ENCODE peak calls at places on chromosomes 5 and 9, in four cellular contexts. E, C, X and F are unnamed samples.

GRCh38 chr5:179258922-179259730 is 86.1 kb downstream of the ADAMTS2 start:
- DNase-seq in E (no peak), C (no peak), X (no peak), F (no peak)

GRCh38 chr5:10111575-10111974 is 138.1 kb downstream of the ATPSCKMT start:
- DNase-seq in C (peak), X (no peak), E (peak), F (peak)

GRCh38 chr5:168096525-168096924 is 194.9 kb upstream of the WWC1 start:
- DNase-seq in E (no peak), X (no peak), C (no peak), F (no peak)

GRCh38 chr5:31774779-31775178 is 135.8 kb downstream of the PDZD2 start:
- DNase-seq in C (no peak), X (no peak), E (no peak), F (no peak)

GRCh38 chr5:178199581-178200434 is 4.5 kb upstream of the HNRNPAB start:
- DNase-seq in C (no peak), E (no peak), X (no peak), F (no peak)

GRCh38 chr9:19471737-19472648 is 63.2 kb downstream of the ACER2 start:
- DNase-seq in E (peak), X (no peak), C (peak), F (peak)

GRCh38 chr5:172172912-172173591 is 15.0 kb downstream of the STK10 start:
- DNase-seq in C (no peak), X (no peak), E (no peak), F (no peak)

GRCh38 chr5:43636076-43636475 is 33.1 kb downstream of the NNT start:
- DNase-seq in E (no peak), X (no peak), C (no peak), F (no peak)

GRCh38 chr5:116062352-116062751 is 22.5 kb upstream of the COMMD10 start:
- DNase-seq in C (peak), E (no peak), X (no peak), F (no peak)

GRCh38 chr9:14992025-14992424 is 81.8 kb upstream of the FREM1 start:
- DNase-seq in X (no peak), E (no peak), C (no peak), F (no peak)

GRCh38 chr9:135937521-135938489 is 23.4 kb downstream of the UBAC1 start:
- DNase-seq in X (no peak), C (no peak), E (no peak), F (no peak)

GRCh38 chr5:174625591-174626365 is 98.6 kb upstream of the MSX2 start:
- DNase-seq in E (no peak), X (no peak), C (no peak), F (no peak)

GRCh38 chr9:87324613-87325194 is 173.0 kb upstream of the DAPK1 start:
- DNase-seq in C (peak), X (peak), E (peak), F (peak)

GRCh38 chr5:176793343-176793699 is 17.0 kb upstream of the UNC5A start:
- DNase-seq in X (no peak), C (no peak), E (no peak), F (no peak)

GRCh38 chr9:33431420-33431819 is 16.0 kb downstream of the AQP3 start:
- DNase-seq in E (no peak), X (no peak), C (no peak), F (no peak)

GRCh38 chr5:99060306-99061261 is 131.8 kb upstream of the CHD1 start:
- DNase-seq in E (peak), X (peak), C (peak), F (peak)

GRCh38 chr9:99607852-99608448 is 213.7 kb upstream of the NR4A3 start:
- DNase-seq in E (no peak), C (no peak), X (no peak), F (peak)

GRCh38 chr5:149471406-149472183 is 79.6 kb downstream of the CSNK1A1 start:
- DNase-seq in E (peak), C (no peak), X (no peak), F (no peak)

GRCh38 chr9:83327323-83327722 is 210.9 kb downstream of the FRMD3 start:
- DNase-seq in C (peak), E (no peak), X (no peak), F (no peak)

GRCh38 chr5:122076023-122076422 is 2.0 kb downstream of the LOX start:
- DNase-seq in C (peak), X (no peak), E (no peak), F (no peak)

GRCh38 chr5:122073864-122074263 is 4.2 kb downstream of the LOX start:
- DNase-seq in E (no peak), X (no peak), C (no peak), F (no peak)

GRCh38 chr5:122078116-122078865 is at the start of gene LOX:
- DNase-seq in C (peak), E (no peak), X (no peak), F (peak)

GRCh38 chr5:122076669-122077450 is 1.2 kb downstream of the LOX start:
- DNase-seq in C (peak), E (no peak), X (no peak), F (peak)

GRCh38 chr5:122077451-122078115 is 476 bp downstream of the LOX start:
- DNase-seq in X (no peak), C (peak), E (no peak), F (peak)
- TF ChIP-seq FOXK2 in X (no peak), C (no peak), E (no peak), F (no peak)

DNA sequence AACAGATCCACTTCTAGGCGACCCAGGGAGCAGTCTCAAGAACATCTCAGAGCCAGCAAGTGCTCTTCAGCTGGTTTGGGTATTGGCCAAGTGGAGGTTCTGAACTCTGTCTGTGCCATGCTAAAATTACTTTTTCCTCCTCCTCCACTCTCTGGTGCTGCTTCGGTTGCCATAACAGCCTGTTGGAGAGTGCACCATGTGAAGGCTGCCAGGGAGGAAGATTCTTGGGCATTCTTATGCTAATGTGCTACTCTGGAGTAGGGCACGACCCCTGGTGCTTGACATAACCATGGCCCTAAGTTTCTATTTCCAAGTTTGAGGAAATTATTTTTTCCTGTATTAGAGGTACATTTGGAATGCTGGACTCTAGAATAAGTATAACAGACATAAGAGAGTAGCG is 111.5 kb downstream of the ARHGAP26 start:
- DNase-seq in C (no peak), E (no peak), X (no peak), F (no peak)
- TF ChIP-seq TARDBP in C (no peak), E (no peak), X (no peak), F (no peak)

DNA sequence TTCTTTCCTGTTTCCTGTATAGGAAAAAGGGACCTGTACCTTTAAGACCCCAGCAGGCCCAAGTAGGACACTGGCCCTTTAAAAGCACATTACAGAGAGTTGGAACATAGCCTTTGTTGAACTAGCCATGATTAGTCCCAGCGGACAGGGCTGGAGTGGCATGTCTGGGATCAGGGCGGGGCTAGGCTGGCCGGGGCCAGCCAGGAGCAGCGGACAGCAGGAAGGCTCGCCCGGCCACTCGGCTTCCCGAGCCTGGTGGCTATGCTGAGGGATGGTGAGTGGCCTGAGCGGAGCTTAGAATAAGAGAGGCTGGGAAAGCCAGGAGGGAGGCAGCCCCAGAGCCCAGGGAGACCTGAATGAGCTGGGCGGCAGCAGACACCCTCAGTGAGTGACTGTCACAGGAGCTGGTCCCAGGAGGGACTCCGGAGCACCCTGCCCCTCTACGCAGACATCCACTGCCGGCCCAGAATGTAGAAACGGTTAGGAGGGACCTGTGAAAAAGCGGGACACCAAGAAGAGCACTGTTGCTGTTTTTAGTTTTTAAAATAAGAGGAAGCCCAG is 92.1 kb downstream of the DAB2IP start:
- DNase-seq in X (no peak), C (peak), E (peak), F (peak)
- TF ChIP-seq FOXK2 in X (no peak), C (no peak), E (no peak), F (no peak)

DNA sequence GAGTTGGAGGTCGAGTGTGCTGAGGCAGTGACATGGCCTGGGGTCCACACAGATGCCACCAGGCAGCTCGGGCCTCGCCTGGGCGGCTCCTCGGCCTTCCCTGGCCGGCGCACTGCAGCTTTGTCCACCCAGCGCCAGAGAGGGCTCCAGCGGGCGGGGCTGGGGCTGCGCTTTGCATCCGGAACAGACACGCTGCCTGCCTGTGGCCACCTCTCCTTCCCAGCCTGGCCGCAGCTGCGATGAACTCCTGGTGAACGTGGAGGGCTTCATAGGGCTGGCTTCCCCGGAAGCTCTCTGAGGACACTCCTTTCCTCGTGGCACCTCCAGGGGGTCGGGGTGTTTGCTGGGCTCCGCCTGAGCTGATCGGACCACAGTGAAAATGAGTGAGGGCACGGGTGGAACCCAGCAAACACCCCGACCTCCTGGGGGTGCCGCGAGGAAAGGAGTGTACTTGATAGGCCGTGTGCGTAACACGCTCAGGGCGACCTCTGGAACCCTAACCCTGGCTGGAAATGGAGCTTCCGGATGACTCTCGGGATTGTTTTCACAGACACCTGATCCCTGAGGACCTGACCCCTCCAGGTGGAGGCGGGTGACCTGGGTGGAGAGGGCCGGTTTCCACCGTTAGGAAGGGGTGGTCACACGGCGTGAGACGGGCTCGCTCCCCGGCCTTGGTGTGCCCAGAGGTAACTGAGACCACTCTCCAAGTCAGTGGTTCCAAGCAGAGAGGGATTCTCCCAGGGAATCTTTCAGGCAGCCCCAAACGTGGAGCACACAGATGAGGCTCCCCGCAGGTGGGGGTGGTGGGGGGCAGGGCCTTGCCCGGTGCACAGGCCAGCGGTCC is 31.8 kb upstream of the RXRA start:
- DNase-seq in E (peak), X (no peak), C (no peak), F (no peak)
- TF ChIP-seq TARDBP in E (no peak), X (no peak), C (no peak), F (no peak)

GRCh38 chr9:73889023-73889422 is 608.1 kb upstream of the RORB start:
- DNase-seq in X (no peak), C (no peak), E (no peak), F (no peak)
- TF ChIP-seq FOXK2 in X (no peak), C (no peak), E (no peak), F (no peak)

DNA sequence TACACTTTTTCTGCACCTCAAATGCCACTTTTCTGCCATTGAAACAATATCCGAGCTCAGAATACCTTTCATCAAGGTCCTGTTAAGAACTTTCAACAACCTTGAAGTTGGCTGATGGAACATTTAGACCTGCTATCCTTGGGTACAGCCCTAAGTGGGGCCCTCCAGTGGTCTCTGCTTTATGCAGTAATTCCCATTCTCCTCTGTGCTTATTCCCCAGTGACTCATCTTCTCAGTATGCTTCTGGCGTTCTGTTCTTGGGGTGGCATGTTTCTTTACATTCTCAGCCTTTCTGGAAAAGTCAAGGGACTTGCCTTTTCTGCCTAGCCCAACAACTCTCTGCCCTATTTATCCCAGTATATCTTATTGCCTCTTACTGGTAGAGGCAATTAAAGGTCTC is 7.1 kb downstream of the ANP32B start:
- DNase-seq in X (no peak), E (peak), C (no peak), F (no peak)
- TF ChIP-seq TARDBP in X (no peak), E (no peak), C (no peak), F (no peak)

GRCh38 chr9:109254317-109254716 is 66.5 kb downstream of the EPB41L4B start:
- DNase-seq in C (no peak), E (no peak), X (no peak), F (no peak)
- TF ChIP-seq FOXK2 in C (no peak), E (no peak), X (no peak), F (no peak)